ENCODE peak calls at places on chromosomes 2 and 18, in ten cellular contexts. One of them, this sample, is unnamed. For H3K36me3, the result is how much of the 10 kb centered on the place peaks cover.

GRCh38 chr2:190554357-190555006 is 20.0 kb upstream of the NEMP2 start:
- DNase-seq in brain microvascular endothelial cell: no peak
- DNase-seq in HCT116: no peak
- DNase-seq in right lobe of liver: no peak
- DNase-seq in GM12878: no peak
- DNase-seq in heart right ventricle: no peak
- DNase-seq in adrenal gland: no peak
- DNase-seq in neural progenitor cell: peak
- DNase-seq in bronchial epithelial cell: no peak
- DNase-seq in sigmoid colon: no peak
- DNase-seq in this sample: no peak

GRCh38 chr2:216548901-216549321 is 50.3 kb downstream of the RPL37A start:
- DNase-seq in brain microvascular endothelial cell: no peak
- DNase-seq in HCT116: no peak
- DNase-seq in right lobe of liver: no peak
- DNase-seq in GM12878: no peak
- DNase-seq in heart right ventricle: peak
- DNase-seq in adrenal gland: no peak
- DNase-seq in neural progenitor cell: no peak
- DNase-seq in bronchial epithelial cell: no peak
- DNase-seq in sigmoid colon: peak
- DNase-seq in this sample: no peak

GRCh38 chr2:218398437-218399390 is 954 bp upstream of the CTDSP1 start:
- DNase-seq in brain microvascular endothelial cell: peak
- DNase-seq in HCT116: peak
- DNase-seq in right lobe of liver: peak
- DNase-seq in GM12878: no peak
- DNase-seq in heart right ventricle: peak
- DNase-seq in adrenal gland: peak
- DNase-seq in neural progenitor cell: peak
- DNase-seq in bronchial epithelial cell: peak
- DNase-seq in sigmoid colon: peak
- DNase-seq in this sample: no peak

GRCh38 chr2:99867690-99868089 is 274.7 kb downstream of the AFF3 start:
- DNase-seq in brain microvascular endothelial cell: peak
- DNase-seq in HCT116: no peak
- DNase-seq in right lobe of liver: no peak
- DNase-seq in GM12878: no peak
- DNase-seq in heart right ventricle: no peak
- DNase-seq in adrenal gland: no peak
- DNase-seq in neural progenitor cell: no peak
- DNase-seq in bronchial epithelial cell: peak
- DNase-seq in sigmoid colon: no peak
- DNase-seq in this sample: no peak

GRCh38 chr2:235171511-235172130 is 219.8 kb downstream of the SH3BP4 start:
- DNase-seq in brain microvascular endothelial cell: peak
- DNase-seq in HCT116: no peak
- DNase-seq in right lobe of liver: no peak
- DNase-seq in GM12878: no peak
- DNase-seq in heart right ventricle: no peak
- DNase-seq in adrenal gland: peak
- DNase-seq in neural progenitor cell: no peak
- DNase-seq in bronchial epithelial cell: peak
- DNase-seq in sigmoid colon: no peak
- DNase-seq in this sample: no peak

GRCh38 chr2:74063486-74063885 is 78.8 kb downstream of the TET3 start:
- DNase-seq in brain microvascular endothelial cell: peak
- DNase-seq in HCT116: no peak
- DNase-seq in right lobe of liver: no peak
- DNase-seq in GM12878: no peak
- DNase-seq in heart right ventricle: no peak
- DNase-seq in adrenal gland: no peak
- DNase-seq in neural progenitor cell: no peak
- DNase-seq in bronchial epithelial cell: peak
- DNase-seq in sigmoid colon: no peak
- DNase-seq in this sample: no peak

GRCh38 chr18:73101977-73102376 is 234.2 kb upstream of the NETO1 start:
- DNase-seq in brain microvascular endothelial cell: no peak
- DNase-seq in HCT116: no peak
- DNase-seq in right lobe of liver: no peak
- DNase-seq in GM12878: no peak
- DNase-seq in heart right ventricle: no peak
- DNase-seq in adrenal gland: no peak
- DNase-seq in neural progenitor cell: no peak
- DNase-seq in bronchial epithelial cell: peak
- DNase-seq in sigmoid colon: no peak
- DNase-seq in this sample: no peak

GRCh38 chr2:172848549-172848948 is 112.9 kb downstream of the RAPGEF4 start:
- DNase-seq in brain microvascular endothelial cell: no peak
- DNase-seq in HCT116: no peak
- DNase-seq in right lobe of liver: no peak
- DNase-seq in GM12878: no peak
- DNase-seq in heart right ventricle: no peak
- DNase-seq in adrenal gland: no peak
- DNase-seq in neural progenitor cell: no peak
- DNase-seq in bronchial epithelial cell: no peak
- DNase-seq in sigmoid colon: no peak
- DNase-seq in this sample: no peak

GRCh38 chr2:237258146-237258545 is 155.8 kb downstream of the COL6A3 start:
- DNase-seq in brain microvascular endothelial cell: peak
- DNase-seq in HCT116: no peak
- DNase-seq in right lobe of liver: no peak
- DNase-seq in GM12878: no peak
- DNase-seq in heart right ventricle: no peak
- DNase-seq in adrenal gland: no peak
- DNase-seq in neural progenitor cell: peak
- DNase-seq in bronchial epithelial cell: no peak
- DNase-seq in sigmoid colon: no peak
- DNase-seq in this sample: no peak

GRCh38 chr2:160871096-160871495 is 289.1 kb upstream of the TANK start:
- DNase-seq in brain microvascular endothelial cell: peak
- DNase-seq in HCT116: no peak
- DNase-seq in right lobe of liver: no peak
- DNase-seq in GM12878: no peak
- DNase-seq in heart right ventricle: peak
- DNase-seq in adrenal gland: peak
- DNase-seq in neural progenitor cell: no peak
- DNase-seq in bronchial epithelial cell: no peak
- DNase-seq in sigmoid colon: no peak
- DNase-seq in this sample: no peak

GRCh38 chr2:37232131-37232933 is 874 bp downstream of the NDUFAF7 start:
- DNase-seq in brain microvascular endothelial cell: no peak
- DNase-seq in HCT116: no peak
- DNase-seq in right lobe of liver: no peak
- DNase-seq in GM12878: no peak
- DNase-seq in heart right ventricle: peak
- DNase-seq in adrenal gland: peak
- DNase-seq in neural progenitor cell: peak
- DNase-seq in bronchial epithelial cell: peak
- DNase-seq in sigmoid colon: peak
- DNase-seq in this sample: no peak

GRCh38 chr2:1929001-1929400 is 184.7 kb upstream of the PXDN start:
- DNase-seq in brain microvascular endothelial cell: no peak
- DNase-seq in HCT116: no peak
- DNase-seq in right lobe of liver: no peak
- DNase-seq in GM12878: no peak
- DNase-seq in heart right ventricle: no peak
- DNase-seq in adrenal gland: no peak
- DNase-seq in neural progenitor cell: no peak
- DNase-seq in bronchial epithelial cell: no peak
- DNase-seq in sigmoid colon: no peak
- DNase-seq in this sample: no peak

GRCh38 chr2:5690231-5690630 is 2.0 kb upstream of the SOX11 start:
- DNase-seq in brain microvascular endothelial cell: peak
- DNase-seq in HCT116: no peak
- DNase-seq in right lobe of liver: no peak
- DNase-seq in GM12878: no peak
- DNase-seq in heart right ventricle: no peak
- DNase-seq in adrenal gland: no peak
- DNase-seq in neural progenitor cell: peak
- DNase-seq in bronchial epithelial cell: no peak
- DNase-seq in sigmoid colon: no peak
- DNase-seq in this sample: no peak

GRCh38 chr2:45918816-45919655 is 267.6 kb downstream of the PRKCE start:
- DNase-seq in brain microvascular endothelial cell: no peak
- DNase-seq in HCT116: no peak
- DNase-seq in right lobe of liver: peak
- DNase-seq in GM12878: no peak
- DNase-seq in heart right ventricle: no peak
- DNase-seq in adrenal gland: no peak
- DNase-seq in neural progenitor cell: no peak
- DNase-seq in bronchial epithelial cell: no peak
- DNase-seq in sigmoid colon: no peak
- DNase-seq in this sample: no peak

DNA sequence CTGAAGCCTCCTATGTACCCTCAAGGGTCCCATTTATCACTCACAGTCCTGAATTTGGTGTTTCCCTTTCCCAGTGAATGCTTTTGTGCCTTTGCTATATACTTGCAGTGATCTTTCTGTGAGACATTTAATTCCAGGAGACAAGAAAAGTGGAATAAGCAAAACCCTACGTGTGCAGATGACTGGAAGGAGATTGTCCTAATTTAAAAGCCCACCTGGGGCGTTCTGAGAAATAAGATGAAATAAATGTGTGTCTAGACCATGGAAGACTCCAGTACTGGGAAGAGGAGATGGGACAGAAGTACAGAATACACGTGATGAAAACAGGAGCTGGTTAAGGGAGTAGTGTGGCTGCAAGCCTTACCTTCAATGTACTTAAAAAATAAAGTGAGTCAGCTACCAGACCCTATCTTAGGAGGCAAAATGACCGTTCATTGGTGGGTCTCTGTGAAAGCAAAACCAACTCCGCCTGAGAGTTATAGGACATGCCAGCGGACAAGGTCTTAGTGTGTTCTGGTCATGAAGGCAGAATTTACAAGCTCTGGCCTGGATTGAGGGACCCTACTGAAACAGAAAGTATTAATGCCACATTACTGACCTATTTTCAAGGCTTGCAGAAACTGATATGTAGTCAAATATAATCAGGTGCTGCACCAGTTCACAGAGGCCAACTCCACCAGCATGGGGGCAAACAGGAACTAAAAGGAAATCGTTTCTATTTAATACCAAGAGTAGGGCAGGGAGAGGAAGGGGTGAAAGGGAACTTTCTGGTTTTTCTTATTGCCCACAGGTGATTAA is 19.5 kb downstream of the TYMS start:
- DNase-seq in brain microvascular endothelial cell: no peak
- DNase-seq in HCT116: no peak
- DNase-seq in right lobe of liver: no peak
- DNase-seq in GM12878: no peak
- DNase-seq in heart right ventricle: no peak
- DNase-seq in adrenal gland: no peak
- DNase-seq in neural progenitor cell: no peak
- DNase-seq in bronchial epithelial cell: no peak
- DNase-seq in sigmoid colon: no peak
- DNase-seq in this sample: no peak
- H3K36me3 ChIP-seq in brain microvascular endothelial cell: under half
- H3K36me3 ChIP-seq in HCT116: under half
- H3K36me3 ChIP-seq in right lobe of liver: half or more
- H3K36me3 ChIP-seq in GM12878: under half
- H3K36me3 ChIP-seq in heart right ventricle: half or more
- H3K36me3 ChIP-seq in adrenal gland: under half
- H3K36me3 ChIP-seq in neural progenitor cell: under half
- H3K36me3 ChIP-seq in bronchial epithelial cell: under half
- H3K36me3 ChIP-seq in sigmoid colon: half or more
- H3K36me3 ChIP-seq in this sample: under half

GRCh38 chr2:113407446-113408099 is 29.9 kb upstream of the ZNG1B start:
- DNase-seq in brain microvascular endothelial cell: peak
- DNase-seq in HCT116: peak
- DNase-seq in right lobe of liver: no peak
- DNase-seq in GM12878: no peak
- DNase-seq in heart right ventricle: no peak
- DNase-seq in adrenal gland: no peak
- DNase-seq in neural progenitor cell: no peak
- DNase-seq in bronchial epithelial cell: peak
- DNase-seq in sigmoid colon: no peak
- DNase-seq in this sample: no peak
- TF ChIP-seq CTCF in brain microvascular endothelial cell: peak
- TF ChIP-seq CTCF in HCT116: peak
- TF ChIP-seq CTCF in right lobe of liver: peak
- TF ChIP-seq CTCF in GM12878: peak
- TF ChIP-seq CTCF in heart right ventricle: no peak
- TF ChIP-seq CTCF in adrenal gland: no peak
- TF ChIP-seq CTCF in neural progenitor cell: peak
- TF ChIP-seq CTCF in bronchial epithelial cell: peak
- TF ChIP-seq CTCF in sigmoid colon: no peak
- TF ChIP-seq CTCF in this sample: peak

DNA sequence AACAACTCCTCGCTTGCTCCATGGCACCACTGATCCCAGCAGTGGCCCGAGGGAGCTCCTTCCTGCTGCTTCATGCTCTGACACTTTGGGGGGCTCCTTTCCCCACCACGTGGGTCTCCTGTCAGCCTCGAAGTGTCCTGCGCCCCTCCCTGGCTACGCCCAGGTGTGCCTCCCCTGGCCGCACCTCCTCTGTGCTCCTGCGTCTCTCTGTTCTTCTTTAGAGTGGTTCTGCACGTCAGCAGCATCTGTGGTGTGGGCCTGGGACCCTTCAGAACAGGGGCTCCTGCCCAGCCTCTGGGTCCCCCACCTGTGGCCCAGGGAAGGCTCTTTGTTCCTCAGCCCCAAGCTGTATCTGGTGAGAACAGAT is 26.7 kb upstream of the NTSR2 start:
- DNase-seq in brain microvascular endothelial cell: no peak
- DNase-seq in HCT116: no peak
- DNase-seq in right lobe of liver: no peak
- DNase-seq in GM12878: no peak
- DNase-seq in heart right ventricle: no peak
- DNase-seq in adrenal gland: no peak
- DNase-seq in neural progenitor cell: no peak
- DNase-seq in bronchial epithelial cell: no peak
- DNase-seq in sigmoid colon: no peak
- DNase-seq in this sample: no peak
- H3K4me3 ChIP-seq in brain microvascular endothelial cell: no peak
- H3K4me3 ChIP-seq in HCT116: no peak
- H3K4me3 ChIP-seq in right lobe of liver: no peak
- H3K4me3 ChIP-seq in GM12878: no peak
- H3K4me3 ChIP-seq in heart right ventricle: no peak
- H3K4me3 ChIP-seq in adrenal gland: no peak
- H3K4me3 ChIP-seq in neural progenitor cell: no peak
- H3K4me3 ChIP-seq in bronchial epithelial cell: no peak
- H3K4me3 ChIP-seq in sigmoid colon: no peak
- H3K4me3 ChIP-seq in this sample: no peak

DNA sequence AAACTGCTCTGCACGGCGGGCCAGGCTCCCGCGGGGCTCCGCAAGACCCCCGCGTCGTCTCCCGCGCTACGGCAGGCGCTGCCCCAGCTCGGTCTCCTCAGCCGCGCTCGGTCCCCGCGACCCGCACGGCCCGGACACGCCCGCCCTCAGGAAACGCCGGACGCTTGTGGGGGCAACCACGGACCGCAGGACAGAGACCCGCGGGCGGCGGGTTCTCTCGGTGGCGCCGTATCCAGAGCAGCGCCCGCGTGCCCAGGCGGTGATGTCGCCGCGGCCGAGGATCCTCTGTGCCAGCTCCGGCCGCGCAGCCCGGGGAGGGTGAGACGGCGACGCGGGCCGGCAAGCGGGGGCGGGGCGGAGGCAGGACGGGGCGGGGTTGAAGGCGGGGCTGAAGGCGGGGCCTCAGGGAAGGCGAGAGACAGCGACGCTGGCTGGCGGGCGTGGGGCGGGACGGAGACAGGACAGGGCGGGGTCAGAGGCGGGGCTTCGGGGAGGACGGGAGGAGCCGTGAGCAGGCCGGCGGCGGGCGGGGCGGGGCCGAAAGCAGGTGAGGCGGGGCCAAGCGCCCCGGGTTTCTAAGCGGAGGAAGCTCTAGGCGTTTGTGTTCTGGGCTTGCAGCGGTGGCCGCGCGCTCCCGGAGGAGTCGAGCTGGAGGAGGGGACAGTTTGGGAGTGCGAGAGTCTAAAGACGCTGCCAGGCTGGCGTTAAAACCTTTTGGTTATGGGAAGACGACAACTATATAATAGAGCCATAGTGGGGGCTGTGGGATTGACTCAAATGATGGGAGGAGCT is at the start of gene DSEL:
- DNase-seq in brain microvascular endothelial cell: peak
- DNase-seq in HCT116: no peak
- DNase-seq in right lobe of liver: peak
- DNase-seq in GM12878: peak
- DNase-seq in heart right ventricle: peak
- DNase-seq in adrenal gland: peak
- DNase-seq in neural progenitor cell: peak
- DNase-seq in bronchial epithelial cell: peak
- DNase-seq in sigmoid colon: peak
- DNase-seq in this sample: peak
- H3K36me3 ChIP-seq in brain microvascular endothelial cell: under half
- H3K36me3 ChIP-seq in HCT116: under half
- H3K36me3 ChIP-seq in right lobe of liver: under half
- H3K36me3 ChIP-seq in GM12878: under half
- H3K36me3 ChIP-seq in heart right ventricle: under half
- H3K36me3 ChIP-seq in adrenal gland: under half
- H3K36me3 ChIP-seq in neural progenitor cell: under half
- H3K36me3 ChIP-seq in bronchial epithelial cell: under half
- H3K36me3 ChIP-seq in sigmoid colon: under half
- H3K36me3 ChIP-seq in this sample: under half